ENCODE peak calls at places on chromosomes 16 and 17, in nine cellular contexts. T is heart left ventricle, E is thoracic aorta, Z is Karpas-422, O is left ventricle myocardium inferior, M is tibial artery, Y is stomach, X is transverse colon, V is upper lobe of right lung. I is an unnamed sample. For H3K27me3 and H3K9me3, the result is how much of the 10 kb centered on the place peaks cover.

GRCh38 chr17:77296769-77297409 is 156.1 kb downstream of the SEC14L1 start:
- DNase-seq in X (no peak), V (no peak), T (no peak), E (no peak), Y (no peak), Z (no peak), M (no peak), O (no peak), I (no peak)

GRCh38 chr16:68362314-68362913 is 51.6 kb downstream of the PRMT7 start:
- DNase-seq in V (no peak), M (no peak), X (no peak), E (no peak), T (no peak), Y (no peak), Z (no peak), O (no peak), I (no peak)

GRCh38 chr16:22814330-22815105 is 556 bp downstream of the HS3ST2 start:
- DNase-seq in Z (no peak), T (no peak), M (peak), O (no peak), X (no peak), V (no peak), E (no peak), Y (no peak), I (no peak)

GRCh38 chr17:68297168-68297567 is 5.9 kb downstream of the ARSG start:
- DNase-seq in Z (no peak), O (no peak), E (no peak), Y (no peak), M (no peak), X (no peak), T (no peak), V (no peak), I (no peak)

GRCh38 chr17:62675260-62675659 is 47.8 kb downstream of the MRC2 start:
- DNase-seq in E (no peak), Z (no peak), X (no peak), O (no peak), Y (no peak), V (no peak), T (no peak), M (no peak), I (no peak)

GRCh38 chr16:64174327-64174726 is 947.5 kb downstream of the CDH11 start:
- DNase-seq in V (no peak), M (no peak), O (no peak), T (no peak), X (no peak), Z (peak), E (no peak), Y (no peak), I (no peak)

GRCh38 chr16:89504061-89504460 is 4.1 kb upstream of the SPG7 start:
- DNase-seq in T (no peak), O (no peak), V (no peak), E (no peak), Z (no peak), X (no peak), Y (no peak), M (no peak), I (no peak)

GRCh38 chr16:1174477-1175357 is 21.8 kb downstream of the CACNA1H start:
- DNase-seq in V (no peak), Y (no peak), T (no peak), Z (no peak), M (no peak), X (no peak), O (no peak), E (no peak), I (no peak)

GRCh38 chr16:31471875-31472558 is at the start of gene TGFB1I1:
- DNase-seq in Z (no peak), O (peak), X (peak), M (peak), Y (no peak), V (no peak), E (no peak), T (peak), I (peak)

GRCh38 chr17:75932852-75933251 is 8.0 kb downstream of the FBF1 start:
- DNase-seq in T (no peak), E (no peak), M (no peak), Z (no peak), V (no peak), X (no peak), Y (no peak), O (no peak), I (no peak)

GRCh38 chr16:57755726-57756423 is 20.3 kb downstream of the KATNB1 start:
- DNase-seq in X (no peak), Z (no peak), T (peak), M (no peak), V (no peak), E (no peak), O (no peak), Y (no peak), I (no peak)

GRCh38 chr16:14240964-14241363 is 169.8 kb downstream of the MRTFB start:
- DNase-seq in Y (no peak), X (no peak), O (no peak), V (no peak), T (no peak), E (no peak), M (no peak), Z (no peak), I (no peak)

GRCh38 chr16:67098599-67098998 is 11.1 kb upstream of the PHAF1 start:
- DNase-seq in E (no peak), X (no peak), Y (no peak), T (no peak), M (no peak), V (no peak), Z (no peak), O (no peak), I (no peak)
- H3K27ac ChIP-seq in E (no peak), X (no peak), Y (no peak), T (no peak), M (no peak), V (no peak), Z (no peak), O (no peak), I (no peak)

DNA sequence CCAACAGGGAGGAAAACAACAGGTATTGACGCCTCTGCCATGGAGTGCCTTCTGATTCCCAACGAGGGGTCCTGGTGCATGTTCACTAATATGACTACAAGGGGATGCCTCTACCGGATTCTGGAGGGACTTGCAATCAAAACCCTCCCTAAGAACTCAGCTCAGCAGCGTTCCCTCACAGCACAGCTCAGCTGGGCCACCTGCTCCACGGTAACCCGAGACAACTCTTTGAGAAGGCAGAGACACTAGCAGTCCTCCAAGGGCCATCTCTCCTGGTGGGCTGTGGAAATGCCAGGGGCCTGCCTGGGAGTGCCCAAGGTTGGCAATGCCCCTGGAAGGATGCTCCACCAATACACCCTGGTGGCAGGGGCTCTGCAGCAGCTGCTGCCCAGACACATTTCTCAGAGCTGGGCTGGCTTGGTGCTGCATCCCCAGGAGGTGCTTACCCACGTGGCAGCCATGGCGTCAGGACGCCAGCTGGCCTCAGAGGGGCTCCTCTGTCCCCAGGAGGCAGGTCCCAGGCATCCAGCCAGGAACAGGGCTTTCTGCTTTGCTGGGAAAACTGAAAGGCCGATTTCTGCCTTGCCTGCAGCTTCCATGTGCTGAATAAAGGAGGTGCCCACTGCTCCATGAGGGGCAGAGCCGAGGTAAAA is 16.5 kb downstream of the CDIP1 start:
- DNase-seq in E (no peak), T (no peak), O (peak), Z (no peak), X (no peak), M (no peak), Y (no peak), V (no peak), I (no peak)
- H3K27me3 ChIP-seq in E (under half), T (under half), O (under half), Z (under half), X (under half), M (under half), Y (under half), V (under half), I (under half)

DNA sequence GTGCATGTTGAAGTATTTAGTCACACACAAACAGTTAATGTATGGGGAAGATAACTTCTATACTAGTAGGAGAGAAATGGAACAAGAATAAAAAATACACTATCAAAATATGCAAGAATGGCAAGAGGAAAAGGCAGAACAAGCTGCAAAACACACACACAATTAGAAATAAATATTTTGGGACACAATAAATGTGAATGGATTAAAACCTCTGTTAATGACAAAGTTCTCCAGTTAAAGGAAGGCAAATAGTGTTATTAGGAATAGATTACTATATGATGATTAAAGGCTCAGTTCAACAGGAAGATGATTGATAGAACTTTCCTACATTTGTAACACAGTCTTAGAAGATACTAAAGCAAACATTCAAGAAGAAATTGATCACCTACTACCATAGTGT is 106.3 kb upstream of the ZNF750 start:
- DNase-seq in E (no peak), V (no peak), Y (no peak), T (no peak), Z (no peak), X (no peak), O (no peak), M (no peak), I (no peak)
- H3K9me3 ChIP-seq in E (under half), V (under half), Y (under half), T (under half), Z (half or more), X (under half), O (under half), M (under half), I (half or more)

DNA sequence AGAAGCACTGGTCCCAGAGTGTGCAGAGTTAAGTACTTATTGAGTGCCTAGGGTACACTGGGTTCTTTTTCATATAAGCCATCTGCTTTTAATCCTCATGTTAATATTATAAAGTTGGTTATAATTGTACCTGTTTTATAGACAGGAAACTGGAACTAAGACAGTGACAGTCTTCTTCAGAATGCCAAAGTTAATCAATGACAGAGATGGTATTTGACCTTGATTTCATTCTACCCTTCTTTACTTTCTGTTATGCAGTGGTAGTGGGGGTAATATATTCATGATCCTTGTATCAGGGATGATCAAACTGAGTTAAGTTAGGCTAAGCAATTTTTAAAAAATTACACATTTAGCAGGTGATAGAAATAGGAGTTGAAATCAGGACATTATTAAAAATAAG is 108.6 kb upstream of the GOT2 start:
- DNase-seq in M (no peak), Z (no peak), X (no peak), E (no peak), T (no peak), O (no peak), Y (no peak), V (no peak), I (no peak)
- H3K27ac ChIP-seq in M (no peak), Z (no peak), X (no peak), E (no peak), T (no peak), O (no peak), Y (no peak), V (no peak), I (no peak)

GRCh38 chr17:38403491-38403890 is 24.8 kb upstream of the ARHGAP23 start:
- DNase-seq in O (no peak), M (no peak), Z (peak), X (no peak), E (no peak), T (no peak), V (no peak), Y (no peak), I (no peak)

GRCh38 chr17:38405654-38406053 is 22.6 kb upstream of the ARHGAP23 start:
- DNase-seq in T (no peak), Z (no peak), O (no peak), Y (no peak), V (no peak), E (no peak), M (no peak), X (no peak), I (no peak)

GRCh38 chr17:38402897-38403296 is 25.4 kb upstream of the ARHGAP23 start:
- DNase-seq in M (no peak), T (no peak), X (no peak), Y (no peak), E (no peak), O (no peak), V (no peak), Z (no peak), I (no peak)

GRCh38 chr17:38401459-38401858 is 26.8 kb upstream of the ARHGAP23 start:
- DNase-seq in Z (no peak), T (no peak), M (no peak), Y (no peak), X (no peak), E (no peak), O (no peak), V (no peak), I (no peak)

DNA sequence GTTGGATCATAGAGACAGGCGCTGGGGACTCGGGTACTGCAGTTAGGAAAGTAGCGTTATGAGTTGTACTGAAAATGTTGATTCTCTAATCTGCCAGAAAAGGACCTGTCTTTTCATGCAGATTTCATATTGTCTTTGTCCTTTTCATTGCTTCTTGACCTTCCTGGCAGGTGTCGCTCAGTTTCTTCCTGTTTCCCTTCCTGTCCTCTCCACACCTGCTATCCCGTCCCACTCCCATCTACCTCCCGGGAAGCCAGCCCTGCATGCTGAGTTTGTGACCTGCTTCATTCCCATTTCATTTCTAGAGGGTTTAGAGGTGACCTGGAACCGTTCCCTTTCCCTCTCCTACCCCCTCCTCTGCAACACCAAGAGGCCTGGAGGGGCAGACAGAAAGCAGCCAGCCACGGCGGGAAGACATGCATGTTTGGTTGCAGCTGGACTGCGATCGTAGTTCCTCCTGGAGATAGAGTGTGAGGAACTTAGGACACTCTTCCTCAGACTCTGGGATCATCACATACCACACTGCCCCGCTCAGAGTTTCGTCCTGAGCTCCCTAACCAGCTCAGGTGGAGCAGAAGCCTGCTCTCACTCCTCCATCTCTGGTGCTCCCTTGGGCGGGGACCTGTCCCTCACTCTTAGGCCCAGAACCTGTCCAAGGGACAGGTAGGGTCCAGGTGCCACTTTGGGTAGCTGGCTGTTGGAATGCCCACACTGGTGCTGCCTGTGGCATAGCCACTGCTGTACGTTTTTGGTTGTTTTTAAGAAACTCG is 23.9 kb upstream of the ARHGAP23 start:
- DNase-seq in O (no peak), T (no peak), X (no peak), E (no peak), M (no peak), Y (no peak), Z (no peak), V (no peak), I (no peak)
- H3K27me3 ChIP-seq in O (under half), T (under half), X (under half), E (under half), M (under half), Y (under half), Z (under half), V (under half), I (under half)

I was measured in AG04450.